ENCODE peak calls at places on chromosomes 1 and 21, in ten cellular contexts. P is fibroblast of mammary gland, X is PC-9, U is neural progenitor cell, J is GM06990, F is choroid plexus epithelial cell, C is lower leg skin, S is cardiac fibroblast, Y is RWPE1, K is PC-3. I is an unnamed sample.

GRCh38 chr1:51329443-51330325 is 678 bp downstream of the TTC39A start:
- DNase-seq in P (no peak), X (peak), U (no peak), J (no peak), F (no peak), C (no peak), S (no peak), Y (no peak), K (peak), I (no peak)

GRCh38 chr1:65059930-65060538 is 88.0 kb upstream of the AK4 start:
- DNase-seq in P (peak), X (peak), U (peak), J (no peak), F (peak), C (no peak), S (peak), Y (peak), K (peak), I (no peak)

GRCh38 chr1:159927887-159928431 is 2.7 kb upstream of the TAGLN2 start:
- DNase-seq in P (peak), X (no peak), U (no peak), J (no peak), F (no peak), C (no peak), S (no peak), Y (no peak), K (no peak), I (no peak)

GRCh38 chr1:155607708-155608107 is 2.3 kb upstream of the MSTO1 start:
- DNase-seq in P (no peak), X (no peak), U (no peak), J (no peak), F (peak), C (no peak), S (no peak), Y (no peak), K (no peak), I (no peak)

GRCh38 chr1:53696990-53697389 is 42.0 kb downstream of the GLIS1 start:
- DNase-seq in P (no peak), X (no peak), U (no peak), J (no peak), F (no peak), C (no peak), S (no peak), Y (no peak), K (no peak), I (no peak)

GRCh38 chr1:110671323-110671722 is 3.4 kb downstream of the KCNA3 start:
- DNase-seq in P (no peak), X (no peak), U (no peak), J (no peak), F (no peak), C (no peak), S (no peak), Y (no peak), K (no peak), I (no peak)

GRCh38 chr21:46183910-46184624 is at the start of gene SPATC1L:
- DNase-seq in P (peak), X (peak), U (peak), J (peak), F (peak), C (no peak), S (peak), Y (peak), K (peak), I (peak)

GRCh38 chr1:156705321-156705917 is at the start of gene CRABP2:
- DNase-seq in P (peak), X (no peak), U (peak), J (no peak), F (peak), C (no peak), S (no peak), Y (no peak), K (peak), I (peak)

GRCh38 chr1:22364764-22365163 is 86.9 kb upstream of the ZBTB40 start:
- DNase-seq in P (no peak), X (no peak), U (no peak), J (no peak), F (no peak), C (no peak), S (no peak), Y (no peak), K (no peak), I (no peak)

GRCh38 chr1:47635597-47635996 is 197.8 kb downstream of the FOXD2 start:
- DNase-seq in P (no peak), X (no peak), U (no peak), J (no peak), F (no peak), C (no peak), S (no peak), Y (no peak), K (no peak), I (no peak)

GRCh38 chr1:94884101-94884875 is 42.6 kb downstream of the CNN3 start:
- DNase-seq in P (peak), X (no peak), U (peak), J (no peak), F (peak), C (no peak), S (peak), Y (no peak), K (peak), I (peak)

GRCh38 chr21:16678479-16678878 is 834.4 kb upstream of the CXADR start:
- DNase-seq in P (no peak), X (no peak), U (no peak), J (no peak), F (no peak), C (no peak), S (peak), Y (no peak), K (no peak), I (no peak)

GRCh38 chr1:63366915-63367217 is 561 bp upstream of the ALG6 start:
- DNase-seq in P (no peak), X (no peak), U (no peak), J (no peak), F (no peak), C (no peak), S (no peak), Y (no peak), K (no peak), I (no peak)

GRCh38 chr1:203596673-203597072 is 30.0 kb upstream of the ATP2B4 start:
- DNase-seq in P (no peak), X (no peak), U (no peak), J (no peak), F (no peak), C (no peak), S (no peak), Y (no peak), K (no peak), I (no peak)

GRCh38 chr1:240242601-240243144 is 151.0 kb downstream of the FMN2 start:
- DNase-seq in P (peak), X (no peak), U (no peak), J (no peak), F (peak), C (no peak), S (peak), Y (peak), K (peak), I (no peak)

GRCh38 chr1:35001743-35002142 is 16.6 kb upstream of the TMEM35B start:
- DNase-seq in P (no peak), X (no peak), U (no peak), J (no peak), F (peak), C (no peak), S (peak), Y (no peak), K (no peak), I (no peak)

GRCh38 chr1:156697481-156697880 is 7.9 kb downstream of the CRABP2 start:
- DNase-seq in P (no peak), X (no peak), U (no peak), J (no peak), F (no peak), C (no peak), S (no peak), Y (no peak), K (no peak), I (no peak)

GRCh38 chr1:113141650-113142473 is 68.9 kb downstream of the LRIG2 start:
- DNase-seq in P (peak), X (peak), U (no peak), J (no peak), F (peak), C (no peak), S (peak), Y (peak), K (peak), I (no peak)

GRCh38 chr1:50332941-50333594 is 90.2 kb downstream of the DMRTA2 start:
- DNase-seq in P (peak), X (no peak), U (peak), J (peak), F (peak), C (no peak), S (peak), Y (peak), K (peak), I (peak)

GRCh38 chr1:86409416-86410021 is 13.4 kb upstream of the ODF2L start:
- DNase-seq in P (peak), X (no peak), U (peak), J (no peak), F (peak), C (no peak), S (no peak), Y (no peak), K (no peak), I (no peak)

GRCh38 chr1:44705470-44705869 is 25.5 kb downstream of the RNU5D-1 start:
- DNase-seq in P (no peak), X (no peak), U (no peak), J (no peak), F (no peak), C (no peak), S (no peak), Y (no peak), K (no peak), I (no peak)

GRCh38 chr1:44705938-44706337 is 25.0 kb downstream of the RNU5D-1 start:
- DNase-seq in P (no peak), X (no peak), U (no peak), J (no peak), F (no peak), C (no peak), S (no peak), Y (no peak), K (no peak), I (no peak)

GRCh38 chr1:44713321-44713781 is 17.6 kb downstream of the RNU5D-1 start:
- DNase-seq in P (no peak), X (peak), U (no peak), J (peak), F (no peak), C (no peak), S (no peak), Y (no peak), K (peak), I (no peak)

GRCh38 chr1:44707112-44707881 is 23.7 kb downstream of the RNU5D-1 start:
- DNase-seq in P (peak), X (peak), U (no peak), J (no peak), F (peak), C (no peak), S (peak), Y (peak), K (peak), I (no peak)

GRCh38 chr1:44707959-44708831 is 22.8 kb downstream of the RNU5D-1 start:
- DNase-seq in P (peak), X (peak), U (peak), J (no peak), F (peak), C (peak), S (peak), Y (no peak), K (peak), I (no peak)
- TF ChIP-seq CTCF in P (peak), X (peak), U (peak), J (peak), F (peak), C (no peak), S (peak), Y (peak), K (peak), I (no peak)

GRCh38 chr21:42107881-42108553 is 36.9 kb downstream of the UMODL1 start:
- DNase-seq in P (peak), X (peak), U (peak), J (peak), F (peak), C (no peak), S (peak), Y (peak), K (peak), I (peak)
- TF ChIP-seq CTCF in P (peak), X (peak), U (peak), J (peak), F (peak), C (no peak), S (peak), Y (peak), K (peak), I (peak)

DNA sequence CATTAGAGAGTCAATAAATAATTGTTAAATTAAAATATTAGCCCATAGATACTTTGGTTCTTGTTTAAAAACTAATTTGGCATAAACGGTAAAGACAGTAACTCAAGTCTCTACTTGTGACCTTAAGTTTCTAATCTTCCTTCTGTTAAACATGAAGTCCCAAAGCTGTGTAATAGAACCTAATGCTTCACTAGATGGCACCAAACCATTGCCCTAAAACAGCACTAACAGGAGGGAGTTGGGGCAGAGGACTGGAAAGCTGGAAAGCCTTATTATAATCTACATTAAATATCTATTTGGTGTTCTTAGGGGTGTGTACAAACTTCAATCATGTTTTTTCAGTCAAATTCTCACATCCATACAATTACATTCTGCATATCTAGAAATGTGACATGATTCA is 176.6 kb downstream of the OLFM3 start:
- DNase-seq in P (peak), X (no peak), U (peak), J (no peak), F (peak), C (no peak), S (peak), Y (peak), K (peak), I (no peak)
- TF ChIP-seq CTCF in P (peak), X (peak), U (peak), J (peak), F (peak), C (no peak), S (peak), Y (peak), K (peak), I (peak)

GRCh38 chr1:23865543-23865930 is 2.6 kb downstream of the FUCA1 start:
- DNase-seq in P (peak), X (peak), U (no peak), J (no peak), F (peak), C (peak), S (peak), Y (peak), K (peak), I (no peak)

GRCh38 chr1:23867953-23868847 is at the start of gene FUCA1:
- DNase-seq in P (peak), X (peak), U (peak), J (peak), F (peak), C (peak), S (peak), Y (peak), K (peak), I (peak)

GRCh38 chr1:23867542-23867952 is 543 bp downstream of the FUCA1 start:
- DNase-seq in P (no peak), X (no peak), U (no peak), J (no peak), F (no peak), C (no peak), S (no peak), Y (peak), K (no peak), I (peak)

GRCh38 chr1:23864801-23865542 is 3.1 kb downstream of the FUCA1 start:
- DNase-seq in P (no peak), X (no peak), U (no peak), J (no peak), F (no peak), C (no peak), S (no peak), Y (no peak), K (no peak), I (no peak)

GRCh38 chr1:23862640-23863039 is 5.5 kb downstream of the FUCA1 start:
- DNase-seq in P (no peak), X (no peak), U (no peak), J (no peak), F (no peak), C (no peak), S (no peak), Y (no peak), K (no peak), I (no peak)
- TF ChIP-seq CTCF in P (no peak), X (no peak), U (no peak), J (no peak), F (no peak), C (no peak), S (no peak), Y (no peak), K (no peak), I (no peak)

GRCh38 chr1:17826165-17826488 is 71.0 kb downstream of the ACTL8 start:
- DNase-seq in P (peak), X (no peak), U (peak), J (peak), F (peak), C (no peak), S (peak), Y (peak), K (peak), I (peak)
- TF ChIP-seq CTCF in P (peak), X (peak), U (peak), J (peak), F (peak), C (no peak), S (peak), Y (no peak), K (peak), I (peak)

I was measured in nephron progenitor cell.